ENCODE peak calls at places on chromosome 17, in six cellular contexts. One of them, this sample, is unnamed.

GRCh38 chr17:62644487-62645173 is 17.2 kb downstream of the MRC2 start:
- DNase-seq in mucosa of descending colon: no peak
- DNase-seq in adrenal gland: no peak
- DNase-seq in DMS53: no peak
- DNase-seq in non-pigmented ciliary epithelial cell: no peak
- DNase-seq in left cardiac atrium: no peak
- DNase-seq in this sample: no peak

GRCh38 chr17:71398706-71399620 is 721.9 kb upstream of the SOX9 start:
- DNase-seq in adrenal gland: no peak
- DNase-seq in left cardiac atrium: no peak
- DNase-seq in mucosa of descending colon: no peak
- DNase-seq in DMS53: no peak
- DNase-seq in non-pigmented ciliary epithelial cell: no peak
- DNase-seq in this sample: no peak

GRCh38 chr17:27824176-27824575 is 23.8 kb upstream of the NOS2 start:
- DNase-seq in mucosa of descending colon: no peak
- DNase-seq in left cardiac atrium: no peak
- DNase-seq in DMS53: peak; percentile 63
- DNase-seq in adrenal gland: no peak
- DNase-seq in non-pigmented ciliary epithelial cell: no peak
- DNase-seq in this sample: no peak

GRCh38 chr17:16977932-16978331 is 6.0 kb upstream of the TNFRSF13B start:
- DNase-seq in left cardiac atrium: no peak
- DNase-seq in adrenal gland: no peak
- DNase-seq in non-pigmented ciliary epithelial cell: no peak
- DNase-seq in DMS53: no peak
- DNase-seq in mucosa of descending colon: no peak
- DNase-seq in this sample: no peak

GRCh38 chr17:81074875-81075274 is 39.9 kb downstream of the BAIAP2 start:
- DNase-seq in left cardiac atrium: no peak
- DNase-seq in non-pigmented ciliary epithelial cell: no peak
- DNase-seq in adrenal gland: no peak
- DNase-seq in DMS53: no peak
- DNase-seq in mucosa of descending colon: no peak
- DNase-seq in this sample: no peak

GRCh38 chr17:77235370-77236080 is 94.8 kb downstream of the SEC14L1 start:
- DNase-seq in non-pigmented ciliary epithelial cell: peak; percentile 11
- DNase-seq in DMS53: no peak
- DNase-seq in mucosa of descending colon: no peak
- DNase-seq in left cardiac atrium: peak; percentile 74
- DNase-seq in adrenal gland: peak; percentile 64
- DNase-seq in this sample: no peak

GRCh38 chr17:4900231-4901107 is 1.1 kb downstream of the C17orf107 start:
- DNase-seq in mucosa of descending colon: peak; percentile 67
- DNase-seq in non-pigmented ciliary epithelial cell: no peak
- DNase-seq in left cardiac atrium: no peak
- DNase-seq in adrenal gland: no peak
- DNase-seq in DMS53: peak; percentile 81
- DNase-seq in this sample: no peak

GRCh38 chr17:77728022-77728671 is 230.4 kb upstream of the TNRC6C start:
- DNase-seq in DMS53: no peak
- DNase-seq in left cardiac atrium: peak; percentile 73
- DNase-seq in mucosa of descending colon: no peak
- DNase-seq in adrenal gland: no peak
- DNase-seq in non-pigmented ciliary epithelial cell: no peak
- DNase-seq in this sample: peak; percentile 34

This sample was measured in RWPE2.